ENCODE peak calls at places on chromosomes 2 and 18, in eight cellular contexts. R, W, J, X, T, I, G and H are unnamed samples.

GRCh38 chr18:77705301-77705700 is 455.7 kb downstream of the GALR1 start:
- DNase-seq in R (no peak), W (no peak), J (no peak), X (no peak), T (no peak), I (no peak), G (no peak), H (no peak)

GRCh38 chr2:12883911-12884310 is 167.2 kb downstream of the TRIB2 start:
- DNase-seq in R (no peak), W (peak; percentile 86), J (no peak), X (no peak), T (no peak), I (no peak), G (peak; percentile 22), H (no peak)

GRCh38 chr2:168935810-168936581 is 34.9 kb downstream of the G6PC2 start:
- DNase-seq in R (peak; percentile 78), W (peak; percentile 42), J (no peak), X (no peak), T (no peak), I (no peak), G (peak; percentile 88), H (no peak)

GRCh38 chr2:164896634-164897033 is 55.0 kb upstream of the COBLL1 start:
- DNase-seq in R (peak; percentile 86), W (peak; percentile 79), J (no peak), X (no peak), T (peak; percentile 37), I (no peak), G (peak; percentile 76), H (no peak)

GRCh38 chr18:69874058-69874457 is 73.6 kb downstream of the CD226 start:
- DNase-seq in R (peak; percentile 8), W (peak; percentile 14), J (no peak), X (no peak), T (no peak), I (no peak), G (peak; percentile 77), H (no peak)

GRCh38 chr18:30991397-30991796 is 51.1 kb downstream of the DSC3 start:
- DNase-seq in R (no peak), W (no peak), J (no peak), X (no peak), T (no peak), I (no peak), G (no peak), H (no peak)

GRCh38 chr2:222677981-222678380 is 6.5 kb downstream of the MOGAT1 start:
- DNase-seq in R (peak; percentile 24), W (peak; percentile 16), J (no peak), X (no peak), T (no peak), I (no peak), G (no peak), H (no peak)

GRCh38 chr2:239884051-239884405 is 141.1 kb downstream of the NDUFA10 start:
- DNase-seq in R (no peak), W (no peak), J (peak; percentile 41), X (no peak), T (no peak), I (no peak), G (no peak), H (no peak)

GRCh38 chr2:234973008-234973407 is 21.2 kb downstream of the SH3BP4 start:
- DNase-seq in R (peak; percentile 45), W (peak; percentile 73), J (no peak), X (no peak), T (no peak), I (no peak), G (no peak), H (no peak)

GRCh38 chr2:99602475-99602874 is 112.7 kb upstream of the REV1 start:
- DNase-seq in R (no peak), W (peak; percentile 88), J (no peak), X (no peak), T (peak; percentile 37), I (no peak), G (peak; percentile 49), H (no peak)

GRCh38 chr2:113208995-113209868 is 35.5 kb downstream of the PSD4 start:
- DNase-seq in R (no peak), W (peak; percentile 82), J (no peak), X (no peak), T (no peak), I (peak; percentile 24), G (no peak), H (no peak)

GRCh38 chr2:118721817-118722551 is 125.5 kb downstream of the EN1 start:
- DNase-seq in R (peak; percentile 85), W (no peak), J (no peak), X (no peak), T (no peak), I (no peak), G (peak; percentile 23), H (no peak)

GRCh38 chr18:63154350-63155152 is 165.0 kb downstream of the BCL2 start:
- DNase-seq in R (no peak), W (no peak), J (no peak), X (no peak), T (no peak), I (no peak), G (no peak), H (no peak)

GRCh38 chr2:157076526-157077161 is 180.9 kb upstream of the GALNT5 start:
- DNase-seq in R (no peak), W (no peak), J (no peak), X (no peak), T (no peak), I (no peak), G (no peak), H (no peak)

GRCh38 chr18:10318686-10318960 is 135.8 kb upstream of the APCDD1 start:
- DNase-seq in R (peak; percentile 15), W (peak; percentile 52), J (no peak), X (no peak), T (no peak), I (no peak), G (peak; percentile 21), H (no peak)

GRCh38 chr18:3616744-3617143 is 166.8 kb downstream of the TGIF1 start:
- DNase-seq in R (no peak), W (no peak), J (no peak), X (no peak), T (no peak), I (no peak), G (no peak), H (no peak)

GRCh38 chr2:168559187-168559586 is 103.1 kb downstream of the CERS6 start:
- DNase-seq in R (peak; percentile 97), W (no peak), J (no peak), X (no peak), T (no peak), I (no peak), G (peak; percentile 56), H (no peak)

GRCh38 chr2:109162999-109163398 is 34.0 kb downstream of the SH3RF3 start:
- DNase-seq in R (no peak), W (peak; percentile 74), J (peak; percentile 84), X (no peak), T (no peak), I (peak; percentile 88), G (peak; percentile 52), H (no peak)

GRCh38 chr2:479505-480161 is 191.7 kb upstream of the ALKAL2 start:
- DNase-seq in R (no peak), W (no peak), J (no peak), X (no peak), T (no peak), I (no peak), G (no peak), H (no peak)

GRCh38 chr2:23619941-23620340 is 235.0 kb downstream of the KLHL29 start:
- DNase-seq in R (no peak), W (no peak), J (no peak), X (peak; percentile 55), T (no peak), I (no peak), G (no peak), H (no peak)

GRCh38 chr18:23990474-23991410 is 23.8 kb upstream of the TTC39C start:
- DNase-seq in R (no peak), W (no peak), J (no peak), X (no peak), T (no peak), I (no peak), G (peak; percentile 40), H (no peak)

GRCh38 chr2:20620696-20621365 is 30.1 kb downstream of the HS1BP3 start:
- DNase-seq in R (peak; percentile 58), W (no peak), J (peak; percentile 77), X (peak; percentile 44), T (no peak), I (no peak), G (no peak), H (no peak)

GRCh38 chr2:19568809-19569208 is 210.4 kb upstream of the OSR1 start:
- DNase-seq in R (no peak), W (no peak), J (no peak), X (no peak), T (no peak), I (no peak), G (no peak), H (no peak)

GRCh38 chr2:46887028-46887885 is 28.3 kb downstream of the MCFD2 start:
- DNase-seq in R (no peak), W (peak; percentile 84), J (no peak), X (no peak), T (no peak), I (no peak), G (peak; percentile 51), H (no peak)

GRCh38 chr2:189178007-189178406 is 1.6 kb downstream of the COL5A2 start:
- DNase-seq in R (peak; percentile 6), W (peak; percentile 40), J (no peak), X (no peak), T (no peak), I (no peak), G (peak; percentile 59), H (no peak)

GRCh38 chr18:58788470-58788869 is 76.2 kb upstream of the ZNF532 start:
- DNase-seq in R (peak; percentile 63), W (peak; percentile 38), J (no peak), X (no peak), T (no peak), I (no peak), G (no peak), H (no peak)

GRCh38 chr2:240400319-240401161 is 34.9 kb upstream of the GPC1 start:
- DNase-seq in R (peak; percentile 14), W (peak; percentile 32), J (peak; percentile 83), X (no peak), T (no peak), I (peak; percentile 40), G (no peak), H (peak; percentile 5)

GRCh38 chr2:9033385-9034175 is 30.1 kb upstream of the MBOAT2 start:
- DNase-seq in R (no peak), W (no peak), J (no peak), X (no peak), T (no peak), I (no peak), G (no peak), H (peak; percentile 74)

GRCh38 chr18:79454034-79454735 is 58.5 kb downstream of the NFATC1 start:
- DNase-seq in R (no peak), W (peak; percentile 38), J (no peak), X (no peak), T (no peak), I (no peak), G (peak; percentile 32), H (no peak)